ENCODE peak calls at places on chromosomes 11 and 22, in five cellular contexts. O is GM23338, T is GM12878, B is upper lobe of left lung, S is HepG2. L is an unnamed sample.

GRCh38 chr22:30422481-30423295 is 2.9 kb upstream of the MTFP1 start:
- ATAC-seq in O (peak), T (no peak), B (peak), S (peak), L (peak)

GRCh38 chr11:8962827-8963226 is 1.4 kb downstream of the TMEM9B start:
- ATAC-seq in O (no peak), T (no peak), B (no peak), S (no peak), L (no peak)

GRCh38 chr11:100684101-100685065 is 2.7 kb upstream of the ARHGAP42 start:
- ATAC-seq in O (no peak), T (peak), B (no peak), S (no peak), L (no peak)

GRCh38 chr22:22207845-22208564 is 36.6 kb upstream of the VPREB1 start:
- ATAC-seq in O (peak), T (peak), B (peak), S (peak), L (peak)

GRCh38 chr22:32411388-32411787 is 659 bp downstream of the RTCB start:
- ATAC-seq in O (no peak), T (peak), B (peak), S (peak), L (no peak)

GRCh38 chr11:102426000-102426399 is 26.6 kb downstream of the TMEM123 start:
- ATAC-seq in O (no peak), T (no peak), B (no peak), S (no peak), L (no peak)

GRCh38 chr11:15579287-15580001 is 464.7 kb downstream of the INSC start:
- ATAC-seq in O (no peak), T (no peak), B (no peak), S (no peak), L (no peak)

GRCh38 chr11:34339149-34340064 is 18.4 kb downstream of the ABTB2 start:
- ATAC-seq in O (no peak), T (peak), B (peak), S (peak), L (no peak)

GRCh38 chr11:117876049-117876340 is 463 bp downstream of the FXYD6 start:
- ATAC-seq in O (peak), T (no peak), B (no peak), S (no peak), L (no peak)

GRCh38 chr22:29609139-29609538 is 5.7 kb downstream of the NF2 start:
- ATAC-seq in O (peak), T (no peak), B (no peak), S (peak), L (no peak)

GRCh38 chr11:113549611-113550061 is 74.4 kb upstream of the DRD2 start:
- ATAC-seq in O (no peak), T (no peak), B (peak), S (no peak), L (no peak)

GRCh38 chr22:42745118-42745517 is 24.4 kb upstream of the A4GALT start:
- ATAC-seq in O (no peak), T (no peak), B (peak), S (no peak), L (no peak)

GRCh38 chr22:36817429-36817783 is 571 bp upstream of the PVALB start:
- ATAC-seq in O (peak), T (no peak), B (no peak), S (no peak), L (no peak)

GRCh38 chr11:58647141-58647699 is 24.8 kb downstream of the CNTF start:
- ATAC-seq in O (no peak), T (peak), B (no peak), S (no peak), L (no peak)

GRCh38 chr11:118216621-118217526 is 7.9 kb downstream of the JAML start:
- ATAC-seq in O (no peak), T (peak), B (no peak), S (no peak), L (no peak)

GRCh38 chr22:22712666-22713365 is 68.4 kb downstream of the GGTLC2 start:
- ATAC-seq in O (no peak), T (peak), B (no peak), S (no peak), L (no peak)

GRCh38 chr11:63553759-63554158 is 9.4 kb downstream of the PLAAT2 start:
- ATAC-seq in O (peak), T (peak), B (no peak), S (no peak), L (no peak)

GRCh38 chr22:19995611-19996339 is 20.8 kb downstream of the ARVCF start:
- ATAC-seq in O (no peak), T (no peak), B (no peak), S (no peak), L (peak)

GRCh38 chr11:100639140-100639539 is 47.9 kb upstream of the ARHGAP42 start:
- ATAC-seq in O (peak), T (no peak), B (no peak), S (peak), L (no peak)

GRCh38 chr11:110565690-110566336 is 136.1 kb downstream of the FDX1 start:
- ATAC-seq in O (no peak), T (no peak), B (peak), S (no peak), L (no peak)

GRCh38 chr22:22843848-22844247 is 43.8 kb upstream of the IGLL5 start:
- ATAC-seq in O (no peak), T (no peak), B (no peak), S (no peak), L (no peak)

GRCh38 chr11:112185883-112186282 is 10.6 kb downstream of the BCO2 start:
- ATAC-seq in O (no peak), T (no peak), B (no peak), S (no peak), L (no peak)
- TF ChIP-seq POLR2AphosphoS5 in O (no peak), T (no peak), B (no peak), S (no peak), L (no peak)

GRCh38 chr22:17079572-17079971 is 5.2 kb upstream of the IL17RA start:
- ATAC-seq in O (no peak), T (no peak), B (no peak), S (no peak), L (no peak)
- TF ChIP-seq POLR2AphosphoS5 in O (no peak), T (no peak), B (no peak), S (no peak), L (no peak)

DNA sequence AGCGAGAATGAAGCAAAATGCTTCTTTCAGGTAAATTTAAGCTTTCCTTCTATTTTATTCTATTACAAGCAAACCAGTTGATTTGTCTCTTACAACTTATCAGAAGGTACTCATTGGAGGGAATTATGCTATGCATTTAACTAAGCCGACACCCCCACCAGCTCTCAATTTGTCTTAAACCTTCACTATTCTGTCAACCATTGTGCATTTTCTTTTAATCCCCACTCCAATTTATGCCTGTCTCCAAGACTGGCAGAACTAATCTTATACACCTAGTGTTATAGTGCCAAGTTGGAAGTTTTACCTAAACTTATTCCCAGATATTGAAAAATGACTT is 12.5 kb downstream of the TAF1D start:
- ATAC-seq in O (peak), T (peak), B (no peak), S (peak), L (no peak)
- TF ChIP-seq POLR2AphosphoS5 in O (no peak), T (no peak), B (no peak), S (peak), L (no peak)

DNA sequence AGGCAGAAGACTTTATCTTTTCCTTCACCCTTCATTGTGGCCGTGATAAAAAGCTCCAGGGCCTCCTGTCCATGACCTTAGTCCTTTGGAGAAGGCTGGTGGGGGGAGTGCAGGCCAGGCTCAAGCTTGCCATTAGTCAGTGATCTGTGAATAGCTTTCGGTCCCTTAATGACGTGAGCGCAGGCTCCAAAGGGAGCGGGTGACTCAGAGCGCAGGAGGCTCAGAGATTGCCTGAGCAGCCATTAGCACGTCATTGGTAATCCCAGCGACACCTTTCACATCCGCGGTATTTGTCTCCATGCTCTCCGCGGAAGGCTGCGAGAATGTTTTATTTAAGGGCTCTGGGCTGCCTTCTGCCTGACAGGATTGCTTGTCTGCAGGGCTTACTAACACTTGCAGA is 458.5 kb downstream of the METTL15 start:
- ATAC-seq in O (peak), T (no peak), B (peak), S (no peak), L (peak)
- TF ChIP-seq POLR2AphosphoS5 in O (no peak), T (no peak), B (no peak), S (no peak), L (peak)

L was measured in gastroesophageal sphincter.